ENCODE peak calls at places on chromosome 2, in five cellular contexts. One of them, this sample, is unnamed.

GRCh38 chr2:32942728-32943485 is 3.8 kb upstream of the LTBP1 start:
- DNase-seq in GM12878: no peak
- DNase-seq in WTC11: no peak
- DNase-seq in A549: no peak
- DNase-seq in HepG2: no peak
- DNase-seq in this sample: no peak

GRCh38 chr2:96097951-96098823 is 18.2 kb downstream of the ADRA2B start:
- DNase-seq in GM12878: no peak
- DNase-seq in WTC11: peak
- DNase-seq in HepG2: no peak
- DNase-seq in A549: no peak
- DNase-seq in this sample: no peak

GRCh38 chr2:106978647-106979046 is 92.7 kb upstream of the ST6GAL2 start:
- DNase-seq in GM12878: no peak
- DNase-seq in WTC11: no peak
- DNase-seq in HepG2: no peak
- DNase-seq in A549: no peak
- DNase-seq in this sample: no peak

GRCh38 chr2:209933499-209934458 is 68.7 kb upstream of the RPE start:
- DNase-seq in A549: no peak
- DNase-seq in HepG2: no peak
- DNase-seq in WTC11: no peak
- DNase-seq in GM12878: no peak
- DNase-seq in this sample: no peak

GRCh38 chr2:45649855-45650806 is 1.3 kb upstream of the PRKCE start:
- DNase-seq in HepG2: peak
- DNase-seq in A549: peak
- DNase-seq in GM12878: no peak
- DNase-seq in WTC11: peak
- DNase-seq in this sample: no peak

GRCh38 chr2:225683258-225683657 is 283.7 kb downstream of the NYAP2 start:
- DNase-seq in GM12878: no peak
- DNase-seq in HepG2: no peak
- DNase-seq in A549: no peak
- DNase-seq in WTC11: no peak
- DNase-seq in this sample: no peak

GRCh38 chr2:27212626-27213471 is 781 bp upstream of the SLC5A6 start:
- DNase-seq in HepG2: peak
- DNase-seq in WTC11: no peak
- DNase-seq in A549: peak
- DNase-seq in GM12878: no peak
- DNase-seq in this sample: no peak

GRCh38 chr2:158103358-158104021 is 1.8 kb downstream of the UPP2 start:
- DNase-seq in GM12878: no peak
- DNase-seq in HepG2: no peak
- DNase-seq in WTC11: no peak
- DNase-seq in A549: no peak
- DNase-seq in this sample: no peak

GRCh38 chr2:18927525-18928232 is 338.3 kb upstream of the NT5C1B start:
- DNase-seq in HepG2: peak
- DNase-seq in WTC11: no peak
- DNase-seq in GM12878: no peak
- DNase-seq in A549: no peak
- DNase-seq in this sample: no peak

GRCh38 chr2:226187601-226188000 is 612.0 kb downstream of the IRS1 start:
- DNase-seq in WTC11: no peak
- DNase-seq in GM12878: no peak
- DNase-seq in HepG2: no peak
- DNase-seq in A549: no peak
- DNase-seq in this sample: no peak

GRCh38 chr2:160445673-160446072 is 47.9 kb downstream of the RBMS1 start:
- DNase-seq in WTC11: no peak
- DNase-seq in A549: no peak
- DNase-seq in HepG2: no peak
- DNase-seq in GM12878: no peak
- DNase-seq in this sample: no peak

GRCh38 chr2:61948661-61949457 is 43.4 kb downstream of the COMMD1 start:
- DNase-seq in A549: no peak
- DNase-seq in WTC11: no peak
- DNase-seq in HepG2: no peak
- DNase-seq in GM12878: no peak
- DNase-seq in this sample: no peak

GRCh38 chr2:1907283-1907682 is 163.0 kb upstream of the PXDN start:
- DNase-seq in GM12878: no peak
- DNase-seq in WTC11: no peak
- DNase-seq in HepG2: no peak
- DNase-seq in A549: no peak
- DNase-seq in this sample: no peak

GRCh38 chr2:183269956-183270355 is 145.7 kb downstream of the NUP35 start:
- DNase-seq in A549: no peak
- DNase-seq in GM12878: no peak
- DNase-seq in HepG2: no peak
- DNase-seq in WTC11: no peak
- DNase-seq in this sample: no peak

GRCh38 chr2:217283505-217283904 is 423.6 kb upstream of the TNP1 start:
- DNase-seq in HepG2: no peak
- DNase-seq in A549: no peak
- DNase-seq in WTC11: no peak
- DNase-seq in GM12878: no peak
- DNase-seq in this sample: no peak

GRCh38 chr2:174210861-174211260 is 37.5 kb downstream of the OLA1 start:
- DNase-seq in WTC11: no peak
- DNase-seq in GM12878: no peak
- DNase-seq in A549: no peak
- DNase-seq in HepG2: no peak
- DNase-seq in this sample: no peak

GRCh38 chr2:23433282-23433681 is 48.3 kb downstream of the KLHL29 start:
- DNase-seq in HepG2: no peak
- DNase-seq in A549: no peak
- DNase-seq in WTC11: no peak
- DNase-seq in GM12878: no peak
- DNase-seq in this sample: no peak

GRCh38 chr2:24169031-24169430 is 5.8 kb upstream of the FAM228A start:
- DNase-seq in WTC11: no peak
- DNase-seq in GM12878: no peak
- DNase-seq in HepG2: no peak
- DNase-seq in A549: no peak
- DNase-seq in this sample: no peak

GRCh38 chr2:230697676-230698075 is 15.0 kb upstream of the CAB39 start:
- DNase-seq in HepG2: no peak
- DNase-seq in GM12878: no peak
- DNase-seq in WTC11: no peak
- DNase-seq in A549: no peak
- DNase-seq in this sample: peak

GRCh38 chr2:85961754-85962153 is 73.0 kb upstream of the ST3GAL5 start:
- DNase-seq in WTC11: no peak
- DNase-seq in GM12878: no peak
- DNase-seq in A549: no peak
- DNase-seq in HepG2: no peak
- DNase-seq in this sample: no peak

GRCh38 chr2:85961053-85961452 is 72.3 kb upstream of the ST3GAL5 start:
- DNase-seq in HepG2: no peak
- DNase-seq in GM12878: no peak
- DNase-seq in A549: no peak
- DNase-seq in WTC11: no peak
- DNase-seq in this sample: no peak

GRCh38 chr2:85959191-85959590 is 70.4 kb upstream of the ST3GAL5 start:
- DNase-seq in GM12878: no peak
- DNase-seq in A549: no peak
- DNase-seq in HepG2: no peak
- DNase-seq in WTC11: no peak
- DNase-seq in this sample: no peak

GRCh38 chr2:85959826-85960225 is 71.0 kb upstream of the ST3GAL5 start:
- DNase-seq in HepG2: no peak
- DNase-seq in WTC11: no peak
- DNase-seq in A549: no peak
- DNase-seq in GM12878: no peak
- DNase-seq in this sample: no peak

DNA sequence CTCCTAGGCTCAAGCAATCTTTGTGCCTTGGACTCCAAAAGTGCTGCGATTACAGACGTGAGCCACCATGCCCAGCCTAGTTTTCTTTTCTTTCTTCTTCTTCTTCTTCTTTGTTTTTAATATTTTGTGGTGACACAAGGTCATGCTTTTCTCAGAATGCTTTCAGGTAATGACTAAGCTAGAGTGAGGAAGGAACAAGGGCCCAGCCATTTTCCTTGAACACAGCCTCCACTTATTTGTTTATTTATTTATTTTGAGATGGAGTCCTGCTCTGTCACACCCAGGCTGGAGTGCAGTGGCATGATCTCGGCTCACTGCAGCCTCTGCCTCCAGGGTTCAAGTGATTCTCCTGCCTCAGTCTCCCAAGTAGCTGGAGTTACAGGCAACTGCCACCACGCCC is 74.3 kb upstream of the ST3GAL5 start:
- DNase-seq in GM12878: no peak
- DNase-seq in A549: no peak
- DNase-seq in WTC11: no peak
- DNase-seq in HepG2: no peak
- DNase-seq in this sample: no peak
- TF ChIP-seq MAX in GM12878: no peak
- TF ChIP-seq MAX in A549: no peak
- TF ChIP-seq MAX in WTC11: no peak
- TF ChIP-seq MAX in HepG2: no peak
- TF ChIP-seq MAX in this sample: no peak

DNA sequence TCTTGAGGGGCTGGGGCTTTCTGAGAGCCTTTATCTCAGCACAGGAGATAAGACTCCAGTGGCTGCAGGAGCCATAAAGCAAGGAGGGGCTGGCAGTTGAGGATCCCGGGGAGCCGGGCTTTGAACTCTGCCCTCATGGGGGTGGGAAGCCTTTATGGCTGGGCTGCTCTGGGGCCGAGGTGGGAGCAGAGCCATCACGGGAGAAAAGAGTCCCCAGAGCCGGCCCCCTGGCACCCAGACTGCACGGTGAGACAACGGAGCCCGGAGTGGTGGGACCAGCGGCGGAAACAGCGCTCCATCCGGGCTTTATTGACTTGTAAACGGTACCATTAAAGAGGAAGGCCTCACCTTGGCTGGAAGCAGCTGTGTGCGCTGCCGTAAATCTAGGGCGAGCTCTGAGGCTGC is 162.6 kb downstream of the MYCN start:
- DNase-seq in A549: no peak
- DNase-seq in WTC11: peak
- DNase-seq in HepG2: no peak
- DNase-seq in GM12878: no peak
- DNase-seq in this sample: no peak
- TF ChIP-seq MAX in A549: no peak
- TF ChIP-seq MAX in WTC11: no peak
- TF ChIP-seq MAX in HepG2: no peak
- TF ChIP-seq MAX in GM12878: no peak
- TF ChIP-seq MAX in this sample: no peak

GRCh38 chr2:147057931-147058491 is 786.8 kb upstream of the ACVR2A start:
- DNase-seq in WTC11: no peak
- DNase-seq in GM12878: no peak
- DNase-seq in A549: no peak
- DNase-seq in HepG2: no peak
- DNase-seq in this sample: no peak

GRCh38 chr2:147061269-147061668 is 783.6 kb upstream of the ACVR2A start:
- DNase-seq in HepG2: no peak
- DNase-seq in WTC11: no peak
- DNase-seq in A549: no peak
- DNase-seq in GM12878: no peak
- DNase-seq in this sample: no peak

DNA sequence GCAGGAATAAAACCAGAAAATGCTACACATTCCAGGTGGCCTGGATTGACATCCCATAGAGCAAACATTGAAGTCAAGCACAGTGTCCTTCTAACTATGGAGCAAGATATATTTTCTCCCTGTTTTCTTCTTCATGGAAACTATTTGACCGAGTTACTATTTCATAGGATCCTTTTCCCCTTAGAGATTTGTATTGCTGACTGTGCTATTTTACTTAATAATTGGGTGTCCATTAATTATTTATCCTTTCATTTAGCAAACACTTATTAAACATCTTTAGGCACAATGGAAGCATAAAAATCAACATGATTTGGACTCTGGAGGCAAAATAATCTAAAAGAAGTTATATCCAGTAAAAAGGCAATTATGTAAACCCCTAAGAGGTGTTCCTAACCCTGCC is 782.8 kb upstream of the ACVR2A start:
- DNase-seq in WTC11: no peak
- DNase-seq in GM12878: no peak
- DNase-seq in HepG2: no peak
- DNase-seq in A549: no peak
- DNase-seq in this sample: no peak
- TF ChIP-seq MAX in WTC11: no peak
- TF ChIP-seq MAX in GM12878: no peak
- TF ChIP-seq MAX in HepG2: no peak
- TF ChIP-seq MAX in A549: no peak
- TF ChIP-seq MAX in this sample: no peak

GRCh38 chr2:171712051-171712450 is 24.8 kb downstream of the DYNC1I2 start:
- DNase-seq in GM12878: no peak
- DNase-seq in HepG2: no peak
- DNase-seq in A549: no peak
- DNase-seq in WTC11: no peak
- DNase-seq in this sample: no peak
- TF ChIP-seq MAX in GM12878: no peak
- TF ChIP-seq MAX in HepG2: no peak
- TF ChIP-seq MAX in A549: no peak
- TF ChIP-seq MAX in WTC11: no peak
- TF ChIP-seq MAX in this sample: no peak

GRCh38 chr2:102442967-102443828 is 20.2 kb downstream of the IL18RAP start:
- DNase-seq in HepG2: peak
- DNase-seq in WTC11: peak
- DNase-seq in A549: peak
- DNase-seq in GM12878: no peak
- DNase-seq in this sample: peak
- TF ChIP-seq MAX in HepG2: no peak
- TF ChIP-seq MAX in WTC11: no peak
- TF ChIP-seq MAX in A549: no peak
- TF ChIP-seq MAX in GM12878: no peak
- TF ChIP-seq MAX in this sample: no peak

DNA sequence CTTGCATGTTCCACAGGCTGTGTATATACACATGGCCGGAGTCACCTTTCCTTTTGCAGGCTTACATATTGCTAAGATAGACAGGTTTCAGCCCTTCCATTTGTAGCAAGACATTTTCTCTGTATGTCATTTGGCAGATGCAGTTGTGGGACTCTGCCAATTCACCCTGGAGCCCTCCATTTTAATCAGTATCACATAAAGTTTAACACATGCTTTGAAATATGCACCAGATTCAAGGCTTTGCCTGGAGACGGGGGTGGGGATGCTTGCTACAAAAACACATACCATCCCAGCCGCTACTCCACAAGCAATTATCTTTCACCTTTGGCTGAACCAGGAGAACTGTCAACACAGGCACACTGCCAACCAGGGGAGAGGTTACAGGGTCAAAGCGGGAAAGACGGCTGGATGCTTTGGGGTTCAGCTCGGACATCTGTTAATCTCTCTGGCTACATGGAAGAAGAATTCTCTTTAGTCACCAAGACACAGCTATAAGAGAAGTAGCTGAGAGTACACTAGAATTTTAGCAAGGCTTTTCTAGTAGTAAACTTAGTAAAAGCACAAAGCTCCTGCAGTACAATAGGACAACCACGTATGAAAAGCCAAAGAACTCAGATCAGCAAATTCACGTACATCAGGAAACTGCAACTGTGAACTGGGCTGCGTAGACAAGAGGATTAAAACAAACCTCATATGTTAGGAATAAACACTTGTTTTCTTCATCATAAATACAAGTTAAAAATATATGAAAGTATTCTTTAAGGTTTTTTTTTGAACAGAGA is 130.9 kb downstream of the EXOC6B start:
- DNase-seq in A549: no peak
- DNase-seq in WTC11: no peak
- DNase-seq in GM12878: no peak
- DNase-seq in HepG2: peak
- DNase-seq in this sample: no peak
- TF ChIP-seq MAX in A549: no peak
- TF ChIP-seq MAX in WTC11: no peak
- TF ChIP-seq MAX in GM12878: no peak
- TF ChIP-seq MAX in HepG2: peak
- TF ChIP-seq MAX in this sample: no peak

This sample was measured in HCT116.